ENCODE peak calls at places on chromosomes 5 and 9, in seven cellular contexts. A is heart right ventricle, V is esophagus muscularis mucosa, E is AG09309, B is heart left ventricle, K is fibroblast of mammary gland, I is fibroblast of the aortic adventitia. M is an unnamed sample.
A peak's percentile ranks its signal among the peaks of the same experiment; 100 is the strongest.

GRCh38 chr5:57598756-57599155 is 116.1 kb upstream of the ACTBL2 start:
- DNase-seq in B (no peak), I (peak; percentile 72), K (peak; percentile 82), V (no peak), E (peak; percentile 32), A (no peak), M (peak; percentile 35)

GRCh38 chr9:134570726-134571325 is 70.8 kb upstream of the COL5A1 start:
- DNase-seq in K (no peak), B (no peak), V (no peak), A (peak; percentile 2), I (no peak), E (no peak), M (no peak)

GRCh38 chr9:127915801-127916664 is 808 bp downstream of the ST6GALNAC4 start:
- DNase-seq in E (no peak), V (no peak), K (no peak), B (no peak), A (no peak), I (no peak), M (peak; percentile 28)

GRCh38 chr9:18474778-18475177 is 825 bp downstream of the ADAMTSL1 start:
- DNase-seq in K (peak; percentile 63), V (no peak), B (no peak), E (peak; percentile 52), A (no peak), I (peak; percentile 92), M (peak; percentile 70)

GRCh38 chr5:87268126-87268969 is 665 bp downstream of the RASA1 start:
- DNase-seq in E (peak; percentile 14), K (peak; percentile 66), V (peak; percentile 93), B (peak; percentile 78), A (peak; percentile 75), I (peak; percentile 69), M (peak; percentile 81)

GRCh38 chr9:113913426-113914195 is 37.5 kb downstream of the ZNF618 start:
- DNase-seq in K (peak; percentile 20), A (no peak), B (no peak), I (peak; percentile 59), E (no peak), V (no peak), M (peak; percentile 20)

GRCh38 chr9:135914921-135915320 is 7.6 kb upstream of the CAMSAP1 start:
- DNase-seq in I (no peak), V (no peak), E (no peak), K (peak; percentile 35), B (no peak), A (no peak), M (peak; percentile 21)

GRCh38 chr5:94463739-94464138 is 154.7 kb downstream of the KIAA0825 start:
- DNase-seq in K (peak; percentile 73), A (no peak), I (peak; percentile 71), B (no peak), E (peak; percentile 70), V (no peak), M (peak; percentile 53)

GRCh38 chr9:120402741-120403542 is 177.0 kb downstream of the CDK5RAP2 start:
- DNase-seq in I (peak; percentile 87), K (peak; percentile 99), A (no peak), B (no peak), E (peak; percentile 93), V (no peak), M (peak; percentile 97)

GRCh38 chr9:108234811-108235210 is 621.0 kb downstream of the ACTL7B start:
- DNase-seq in B (no peak), V (no peak), A (no peak), E (no peak), K (no peak), I (no peak), M (peak; percentile 7)

GRCh38 chr5:14870347-14871083 is 1.1 kb downstream of the ANKH start:
- DNase-seq in K (no peak), E (no peak), V (no peak), A (peak; percentile 28), B (peak; percentile 38), I (peak; percentile 16), M (peak; percentile 51)

GRCh38 chr9:134964271-134964670 is 46.6 kb upstream of the FCN1 start:
- DNase-seq in K (no peak), I (no peak), B (no peak), V (no peak), A (no peak), E (no peak), M (no peak)

GRCh38 chr5:179154991-179155955 is 95.1 kb downstream of the ZNF354C start:
- DNase-seq in V (no peak), K (no peak), E (no peak), I (no peak), B (no peak), A (no peak), M (no peak)

GRCh38 chr9:14433841-14434511 is 120.0 kb upstream of the NFIB start:
- DNase-seq in K (peak; percentile 80), A (peak; percentile 24), I (peak; percentile 89), E (no peak), B (peak; percentile 23), V (no peak), M (peak; percentile 36)

GRCh38 chr9:61667559-61668121 is 477.8 kb downstream of the SPATA31A7 start:
- DNase-seq in V (peak; percentile 81), B (no peak), A (no peak), I (no peak), E (no peak), K (no peak), M (no peak)

GRCh38 chr5:88551724-88552345 is 283.2 kb upstream of the TMEM161B start:
- DNase-seq in I (no peak), A (no peak), K (no peak), E (no peak), B (no peak), V (no peak), M (no peak)

GRCh38 chr5:110439280-110439679 is 287.2 kb downstream of the TMEM232 start:
- DNase-seq in B (no peak), K (no peak), V (no peak), E (no peak), A (peak; percentile 27), I (no peak), M (no peak)

GRCh38 chr5:389891-390290 is 53.1 kb upstream of the EXOC3 start:
- DNase-seq in V (no peak), I (no peak), B (no peak), K (no peak), E (no peak), A (no peak), M (no peak)

GRCh38 chr5:138503487-138504270 is 38.4 kb downstream of the EGR1 start:
- DNase-seq in I (peak; percentile 84), K (peak; percentile 77), A (peak; percentile 47), E (peak; percentile 31), V (no peak), B (peak; percentile 18), M (peak; percentile 57)

GRCh38 chr5:98770158-98770910 is 3.1 kb upstream of the RGMB start:
- DNase-seq in I (peak; percentile 75), V (no peak), B (peak; percentile 53), A (peak; percentile 63), E (no peak), K (peak; percentile 69), M (peak; percentile 79)

GRCh38 chr5:13629218-13629617 is 315.3 kb downstream of the DNAH5 start:
- DNase-seq in K (no peak), V (no peak), B (no peak), I (no peak), A (no peak), E (no peak), M (no peak)

GRCh38 chr9:133897675-133898074 is 94.4 kb downstream of the VAV2 start:
- DNase-seq in E (no peak), A (no peak), V (no peak), I (no peak), K (peak; percentile 35), B (no peak), M (peak; percentile 67)

GRCh38 chr9:10339152-10339551 is 273.6 kb downstream of the PTPRD start:
- DNase-seq in I (no peak), K (no peak), V (no peak), E (no peak), B (no peak), A (no peak), M (no peak)

GRCh38 chr5:27020965-27021364 is 17.4 kb downstream of the CDH9 start:
- DNase-seq in A (no peak), B (no peak), V (no peak), E (no peak), I (peak; percentile 28), K (peak; percentile 34), M (no peak)
- TF ChIP-seq CTCF in A (peak; percentile 27), B (peak; percentile 41), V (no peak), E (no peak), I (no peak), K (peak; percentile 28), M (peak; percentile 3)

DNA sequence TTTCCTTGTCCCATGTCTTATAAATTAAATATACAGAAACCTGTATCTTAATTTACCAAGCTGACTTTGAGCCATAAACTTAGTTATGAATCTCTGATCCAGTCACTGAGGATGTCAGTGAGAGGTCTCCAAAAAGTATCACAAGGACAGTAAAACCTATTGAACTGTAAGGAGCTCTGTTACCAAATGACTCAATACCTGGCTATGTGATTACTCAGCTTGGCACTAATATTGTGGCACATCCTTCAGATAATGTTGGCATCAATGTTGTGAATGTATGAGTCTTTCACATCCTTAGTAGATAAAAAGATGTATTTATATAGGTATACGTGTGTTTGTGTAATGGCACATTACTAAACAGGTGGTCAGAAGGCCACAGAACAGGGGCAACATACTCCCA is 18.0 kb upstream of the CAPSL start:
- DNase-seq in I (no peak), K (peak; percentile 1), B (no peak), A (no peak), E (no peak), V (no peak), M (no peak)
- H3K4me3 ChIP-seq in I (no peak overlapping the region), K (no peak overlapping the region), B (no peak overlapping the region), A (no peak overlapping the region), E (no peak overlapping the region), V (no peak overlapping the region), M (no peak overlapping the region)

DNA sequence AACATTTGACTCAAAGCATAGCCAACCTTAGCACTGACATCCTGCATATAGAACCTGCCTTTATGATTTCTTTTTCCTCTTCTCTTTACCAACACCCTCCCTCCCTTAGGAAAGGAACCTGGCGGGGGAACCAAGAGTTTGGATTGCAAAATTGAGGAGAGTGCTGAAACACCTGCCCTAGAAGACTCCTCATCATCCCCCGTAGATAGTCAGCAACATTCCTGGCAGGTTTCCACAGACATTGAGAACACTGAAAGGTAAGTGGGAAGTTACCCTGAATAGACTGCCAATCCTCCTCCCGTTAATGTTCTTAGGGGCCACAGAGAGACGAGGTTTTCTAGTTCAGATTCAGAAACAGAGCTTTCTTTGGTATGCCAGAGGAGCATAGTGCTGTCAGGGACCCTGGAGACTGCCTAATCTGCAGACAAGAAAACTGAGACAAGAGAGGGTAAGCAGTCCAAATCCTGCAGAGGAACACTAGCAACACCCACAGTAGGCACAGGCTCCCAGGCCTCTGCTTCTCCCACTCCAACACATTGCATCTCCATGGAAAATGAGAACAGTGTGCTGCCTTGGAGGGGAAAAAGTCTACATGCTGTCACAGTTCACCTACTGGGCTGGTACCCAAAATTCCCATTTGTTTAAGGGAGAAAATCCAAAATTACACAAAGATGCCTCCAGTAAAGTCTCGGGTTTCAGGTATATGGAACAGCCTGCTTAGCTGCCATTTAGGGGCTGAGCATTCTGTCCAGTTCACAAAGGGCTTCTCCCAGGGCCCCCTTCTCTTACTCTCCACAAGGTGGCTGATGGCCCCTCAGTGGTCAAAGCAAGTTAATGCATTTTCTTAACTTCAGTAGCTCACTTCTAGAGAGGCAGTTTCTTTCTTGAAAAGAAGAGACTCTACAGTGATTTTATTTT is 89.0 kb downstream of the RGS7BP start:
- DNase-seq in E (no peak), B (no peak), K (no peak), A (no peak), I (no peak), V (no peak), M (no peak)
- TF ChIP-seq CTCF in E (peak; percentile 9), B (peak; percentile 32), K (peak; percentile 23), A (peak; percentile 44), I (peak; percentile 21), V (no peak), M (no peak)

GRCh38 chr9:125674981-125675973 is 31.7 kb downstream of the MAPKAP1 start:
- DNase-seq in K (peak; percentile 72), B (no peak), I (peak; percentile 86), V (no peak), E (peak; percentile 59), A (no peak), M (peak; percentile 64)
- H3K4me3 ChIP-seq in K (no peak overlapping the region), B (no peak overlapping the region), I (no peak overlapping the region), V (no peak overlapping the region), E (no peak overlapping the region), A (no peak overlapping the region), M (no peak overlapping the region)